ENCODE peak calls at places on chromosomes 11 and 22, in nine cellular contexts. V is HFFc6; P is progenitor cell of endocrine pancreas; T is esophagus squamous epithelium; N is HL-60; M is stimulated activated CD8-positive, alpha-beta memory T cell treated with anti-CD3 and anti-CD28 coated beads, Interleukin-7, amount 100 ng/mL, for 1 hour; Y is stimulated activated CD4-positive, alpha-beta T cell treated with anti-CD3 and anti-CD28 coated beads, Interleukin-1b, Interleukin-23, amount 100 ng/mL, for 4 hours; G is ELR; U is neural progenitor cell. O is an unnamed sample.

GRCh38 chr11:59647245-59647965 is 21.4 kb downstream of the PATL1 start:
- DNase-seq in V (no peak), P (no peak), T (no peak), N (no peak), M (no peak), Y (no peak), G (no peak), U (no peak), O (no peak)

GRCh38 chr11:130785376-130786110 is 130.7 kb downstream of the SNX19 start:
- DNase-seq in V (peak; percentile 54), P (no peak), T (no peak), N (no peak), M (no peak), Y (no peak), G (peak; percentile 53), U (peak; percentile 66), O (peak; percentile 78)

GRCh38 chr22:48851933-48852549 is 975.6 kb downstream of the BRD1 start:
- DNase-seq in V (no peak), P (no peak), T (no peak), N (no peak), M (no peak), Y (no peak), G (no peak), U (no peak), O (no peak)

GRCh38 chr11:28447226-28447625 is 339.0 kb downstream of the METTL15 start:
- DNase-seq in V (peak; percentile 72), P (no peak), T (no peak), N (no peak), M (no peak), Y (no peak), G (peak; percentile 62), U (no peak), O (no peak)

GRCh38 chr11:23226331-23226909 is 366.1 kb upstream of the CCDC179 start:
- DNase-seq in V (peak; percentile 60), P (no peak), T (no peak), N (no peak), M (no peak), Y (no peak), G (no peak), U (no peak), O (no peak)

GRCh38 chr22:23697031-23697970 is 6.5 kb downstream of the RGL4 start:
- DNase-seq in V (no peak), P (no peak), T (no peak), N (no peak), M (no peak), Y (no peak), G (no peak), U (no peak), O (no peak)

GRCh38 chr11:68399916-68400315 is 60.6 kb upstream of the PPP6R3 start:
- DNase-seq in V (no peak), P (no peak), T (no peak), N (no peak), M (no peak), Y (no peak), G (no peak), U (no peak), O (no peak)

GRCh38 chr22:35835267-35835997 is 117.8 kb downstream of the APOL5 start:
- DNase-seq in V (peak; percentile 3), P (no peak), T (no peak), N (no peak), M (no peak), Y (no peak), G (peak; percentile 69), U (no peak), O (no peak)

GRCh38 chr11:94800394-94800793 is 32.2 kb downstream of the AMOTL1 start:
- DNase-seq in V (no peak), P (no peak), T (no peak), N (no peak), M (no peak), Y (no peak), G (no peak), U (no peak), O (no peak)

GRCh38 chr22:44753189-44754042 is 1.0 kb downstream of the ARHGAP8 start:
- DNase-seq in V (peak; percentile 12), P (no peak), T (no peak), N (no peak), M (no peak), Y (no peak), G (no peak), U (no peak), O (peak; percentile 62)

GRCh38 chr22:50233223-50233622 is 11.6 kb downstream of the TUBGCP6 start:
- DNase-seq in V (no peak), P (no peak), T (no peak), N (no peak), M (no peak), Y (no peak), G (no peak), U (no peak), O (no peak)

GRCh38 chr11:68051191-68052136 is 12.6 kb downstream of the TCIRG1 start:
- DNase-seq in V (no peak), P (no peak), T (no peak), N (no peak), M (no peak), Y (no peak), G (no peak), U (no peak), O (no peak)

GRCh38 chr11:132408877-132409276 is 1038.5 kb downstream of the NTM start:
- DNase-seq in V (no peak), P (no peak), T (no peak), N (no peak), M (no peak), Y (no peak), G (no peak), U (no peak), O (no peak)

GRCh38 chr11:44839458-44840084 is 111.1 kb downstream of the TP53I11 start:
- DNase-seq in V (no peak), P (no peak), T (no peak), N (no peak), M (no peak), Y (no peak), G (no peak), U (no peak), O (no peak)

GRCh38 chr22:24465566-24465965 is 29.6 kb upstream of the UPB1 start:
- DNase-seq in V (peak; percentile 25), P (no peak), T (no peak), N (no peak), M (no peak), Y (peak; percentile 7), G (peak; percentile 67), U (no peak), O (no peak)

GRCh38 chr22:44020981-44021380 is 3.1 kb upstream of the PARVB start:
- DNase-seq in V (no peak), P (no peak), T (no peak), N (no peak), M (no peak), Y (no peak), G (peak; percentile 30), U (no peak), O (peak; percentile 6)

GRCh38 chr11:14500181-14500651 is 605 bp upstream of the COPB1 start:
- DNase-seq in V (peak; percentile 52), P (no peak), T (no peak), N (peak; percentile 52), M (no peak), Y (peak; percentile 32), G (peak; percentile 74), U (peak; percentile 24), O (peak; percentile 23)

GRCh38 chr11:126341760-126342161 is 13.7 kb upstream of the ST3GAL4 start:
- DNase-seq in V (peak; percentile 82), P (no peak), T (no peak), N (no peak), M (no peak), Y (no peak), G (peak; percentile 94), U (no peak), O (peak; percentile 39)

GRCh38 chr22:18060646-18061620 is 16.9 kb upstream of the PEX26 start:
- DNase-seq in V (peak; percentile 56), P (no peak), T (no peak), N (no peak), M (no peak), Y (no peak), G (peak; percentile 91), U (no peak), O (no peak)

GRCh38 chr11:62352355-62353336 is 15.4 kb downstream of the ASRGL1 start:
- DNase-seq in V (no peak), P (no peak), T (no peak), N (no peak), M (no peak), Y (no peak), G (no peak), U (no peak), O (no peak)

GRCh38 chr22:23216331-23217170 is 36.2 kb downstream of the BCR start:
- DNase-seq in V (no peak), P (no peak), T (no peak), N (peak; percentile 90), M (peak; percentile 31), Y (peak; percentile 23), G (no peak), U (no peak), O (no peak)

GRCh38 chr11:116873391-116873790 is 36.0 kb upstream of the APOA1 start:
- DNase-seq in V (no peak), P (no peak), T (no peak), N (no peak), M (no peak), Y (no peak), G (no peak), U (no peak), O (no peak)

GRCh38 chr11:106305458-106305857 is 228.0 kb downstream of the AASDHPPT start:
- DNase-seq in V (no peak), P (no peak), T (no peak), N (no peak), M (no peak), Y (no peak), G (no peak), U (no peak), O (peak; percentile 44)

GRCh38 chr11:46348986-46349401 is 1.7 kb downstream of the DGKZ start:
- DNase-seq in V (no peak), P (no peak), T (no peak), N (peak; percentile 59), M (peak; percentile 49), Y (no peak), G (no peak), U (no peak), O (no peak)

GRCh38 chr22:20746466-20747189 is 27.3 kb upstream of the SERPIND1 start:
- DNase-seq in V (no peak), P (no peak), T (no peak), N (no peak), M (no peak), Y (no peak), G (no peak), U (no peak), O (no peak)

GRCh38 chr22:45629469-45630089 is 42.1 kb upstream of the ATXN10 start:
- DNase-seq in V (no peak), P (no peak), T (no peak), N (no peak), M (no peak), Y (no peak), G (no peak), U (no peak), O (peak; percentile 66)